ENCODE peak calls at places on chromosomes 3 and 15, in nine cellular contexts. N is uterus; F is psoas muscle; G is hepatocyte; Q is fibroblast of lung; P is esophagus squamous epithelium; Z is heart left ventricle; H is CD8-positive, alpha-beta T cell; C is effector memory CD4-positive, alpha-beta T cell. U is an unnamed sample. For H3K4me1, the result is how much of the 10 kb centered on the place peaks cover.

GRCh38 chr15:67319968-67320367 is 65.4 kb downstream of the IQCH start:
- DNase-seq in N (no peak), F (no peak), G (no peak), Q (no peak), P (no peak), Z (no peak), H (no peak), C (no peak), U (no peak)

GRCh38 chr3:69178838-69179739 is 56.7 kb upstream of the LMOD3 start:
- DNase-seq in N (no peak), F (no peak), G (peak), Q (no peak), P (no peak), Z (no peak), H (no peak), C (no peak), U (no peak)

GRCh38 chr3:197959891-197960693 is at the start of gene LMLN:
- DNase-seq in N (peak), F (peak), G (peak), Q (peak), P (peak), Z (peak), H (peak), C (peak), U (peak)

GRCh38 chr3:127836004-127836882 is 13.9 kb upstream of the MGLL start:
- DNase-seq in N (no peak), F (no peak), G (no peak), Q (no peak), P (no peak), Z (no peak), H (no peak), C (no peak), U (no peak)

GRCh38 chr15:23035964-23036566 is 3.3 kb downstream of the TUBGCP5 start:
- DNase-seq in N (no peak), F (no peak), G (peak), Q (peak), P (no peak), Z (no peak), H (peak), C (no peak), U (no peak)

GRCh38 chr3:121483290-121483689 is 62.5 kb downstream of the POLQ start:
- DNase-seq in N (no peak), F (no peak), G (no peak), Q (peak), P (no peak), Z (no peak), H (no peak), C (no peak), U (no peak)

GRCh38 chr3:189238071-189238470 is 66.3 kb downstream of the TPRG1 start:
- DNase-seq in N (no peak), F (no peak), G (no peak), Q (no peak), P (no peak), Z (no peak), H (no peak), C (no peak), U (no peak)

GRCh38 chr15:53448215-53449001 is 311.1 kb downstream of the WDR72 start:
- DNase-seq in N (no peak), F (no peak), G (no peak), Q (no peak), P (no peak), Z (no peak), H (no peak), C (no peak), U (no peak)

GRCh38 chr3:15983693-15984092 is 185.9 kb upstream of the ANKRD28 start:
- DNase-seq in N (no peak), F (no peak), G (no peak), Q (no peak), P (no peak), Z (no peak), H (no peak), C (no peak), U (no peak)

GRCh38 chr3:108569336-108569735 is 19.9 kb downstream of the CIP2A start:
- DNase-seq in N (no peak), F (no peak), G (no peak), Q (no peak), P (no peak), Z (no peak), H (no peak), C (no peak), U (no peak)

DNA sequence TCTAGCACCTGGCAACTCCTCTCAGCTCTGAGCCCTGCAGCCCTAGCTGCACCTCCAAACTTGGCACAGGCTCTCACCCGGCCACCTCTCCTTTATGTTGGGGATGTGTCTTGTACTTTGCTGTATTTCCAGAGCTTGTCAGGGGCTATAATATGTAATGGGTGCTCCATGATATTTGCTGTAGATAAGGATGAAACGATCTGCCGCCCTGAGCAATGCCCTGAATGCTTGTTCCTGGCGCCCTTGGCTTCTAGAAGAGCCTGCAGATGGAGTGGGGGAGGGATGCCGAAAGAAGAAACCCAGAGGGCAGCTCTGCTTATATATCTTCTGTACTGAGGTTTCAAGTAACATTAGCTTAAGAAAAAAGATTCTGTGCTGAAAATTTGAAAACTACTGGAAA is 35.9 kb upstream of the ZBTB38 start:
- DNase-seq in N (no peak), F (no peak), G (peak), Q (peak), P (no peak), Z (no peak), H (no peak), C (no peak), U (no peak)
- H3K4me1 ChIP-seq in N (under half), F (under half), G (under half), Q (under half), P (under half), Z (under half), H (under half), C (under half), U (under half)

DNA sequence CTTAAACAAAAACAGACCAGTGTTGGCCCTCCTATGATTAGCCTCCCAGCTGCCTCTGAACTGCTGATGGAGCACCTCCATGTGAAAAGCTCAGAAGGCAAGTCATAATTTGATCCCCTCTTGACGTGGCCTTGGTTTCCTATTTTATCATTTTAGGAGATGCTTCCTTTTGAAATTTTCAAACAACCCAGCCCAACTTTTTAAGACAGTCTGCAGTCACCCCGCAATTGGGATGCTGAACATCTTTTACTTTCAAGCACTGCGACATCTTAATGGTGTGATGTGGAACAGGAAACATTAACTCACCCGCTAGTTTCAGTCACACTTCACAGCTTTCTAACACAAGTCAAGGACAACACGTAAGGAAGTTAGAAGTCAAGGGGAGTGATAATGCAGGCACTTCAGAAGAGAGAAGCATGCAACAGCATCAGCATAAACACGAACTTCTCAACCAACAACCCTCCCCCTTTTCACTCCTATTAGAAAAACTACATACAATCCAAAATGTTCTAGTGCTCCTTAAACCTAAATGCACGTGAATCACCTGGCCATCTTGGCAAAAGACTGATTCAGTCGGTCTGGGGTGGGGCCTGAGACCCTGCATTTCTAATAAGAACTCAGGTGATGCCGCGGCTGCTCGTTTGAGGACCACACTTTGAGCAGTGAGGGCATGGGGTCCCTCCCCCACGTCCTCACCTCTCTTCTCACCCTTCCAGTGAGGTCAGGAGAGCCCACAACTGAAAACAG is 161.5 kb downstream of the FOXP1 start:
- DNase-seq in N (no peak), F (no peak), G (no peak), Q (no peak), P (no peak), Z (no peak), H (no peak), C (no peak), U (no peak)
- H3K27ac ChIP-seq in N (no peak), F (no peak), G (no peak), Q (no peak), P (peak), Z (no peak), H (peak), C (peak), U (no peak)

GRCh38 chr15:63499611-63500010 is 4.8 kb upstream of the USP3 start:
- DNase-seq in N (no peak), F (no peak), G (no peak), Q (no peak), P (no peak), Z (no peak), H (no peak), C (no peak), U (no peak)
- H3K4me1 ChIP-seq in N (under half), F (under half), G (under half), Q (under half), P (under half), Z (under half), H (half or more), C (half or more), U (under half)

DNA sequence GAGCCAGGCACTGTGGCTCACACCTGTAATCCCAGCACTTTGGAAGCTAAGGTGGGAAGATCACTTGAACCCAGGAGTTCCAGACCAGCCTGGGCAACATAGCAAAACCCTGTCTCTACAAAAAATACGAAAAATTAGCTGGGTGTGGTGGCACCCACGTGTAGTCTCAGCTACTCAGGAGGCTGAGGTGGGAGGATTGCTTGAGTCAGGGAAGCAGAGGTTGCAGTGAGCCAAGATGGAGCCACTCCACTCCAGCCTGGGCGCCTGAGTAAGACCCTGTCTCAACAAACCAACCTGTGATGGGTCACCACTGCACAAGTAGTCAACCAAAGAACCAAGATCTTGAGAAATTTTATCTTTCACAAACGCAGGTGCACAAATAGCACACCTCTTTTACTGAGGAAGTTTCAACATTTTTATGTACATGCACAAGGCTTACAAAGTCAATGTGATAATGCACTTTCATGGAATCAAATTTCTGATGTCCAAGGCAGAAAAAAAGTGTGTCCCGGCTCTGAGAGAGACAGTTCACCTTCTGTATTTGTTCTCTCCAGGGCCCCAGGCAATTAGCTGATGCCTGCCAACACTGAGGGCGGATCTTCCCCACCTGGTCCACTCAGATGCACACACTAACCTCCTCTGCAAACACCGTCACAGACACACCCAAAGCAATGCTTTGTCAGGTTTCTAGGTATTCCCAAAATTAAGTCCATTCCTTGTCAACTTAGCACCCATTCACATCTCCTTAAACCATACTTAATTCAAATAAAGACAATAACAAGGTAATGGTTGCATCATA is 12.4 kb downstream of the ACAA1 start:
- DNase-seq in N (no peak), F (no peak), G (no peak), Q (no peak), P (no peak), Z (no peak), H (no peak), C (no peak), U (peak)
- H3K27ac ChIP-seq in N (no peak), F (no peak), G (no peak), Q (no peak), P (no peak), Z (no peak), H (no peak), C (no peak), U (peak)

GRCh38 chr15:100762913-100763627 is 116.6 kb upstream of the ALDH1A3 start:
- DNase-seq in N (no peak), F (no peak), G (no peak), Q (no peak), P (no peak), Z (no peak), H (no peak), C (no peak), U (no peak)
- H3K4me1 ChIP-seq in N (under half), F (under half), G (under half), Q (under half), P (under half), Z (under half), H (under half), C (under half), U (under half)